ENCODE peak calls at places on chromosomes 11 and 22, in six cellular contexts. W, C, R, E, D and H are unnamed samples.

GRCh38 chr22:18035740-18036139 is 11.4 kb upstream of the MICAL3 start:
- DNase-seq in W (peak; percentile 46), C (no peak), R (no peak), E (no peak), D (no peak), H (no peak)

GRCh38 chr11:16832193-16832539 is 93.7 kb downstream of the C11orf58 start:
- DNase-seq in W (no peak), C (no peak), R (no peak), E (no peak), D (no peak), H (no peak)

GRCh38 chr22:37639070-37639760 is at the start of gene SH3BP1:
- DNase-seq in W (peak; percentile 53), C (peak; percentile 59), R (no peak), E (peak; percentile 55), D (peak; percentile 48), H (no peak)

GRCh38 chr11:71446942-71447688 is 1.1 kb downstream of the DHCR7 start:
- DNase-seq in W (peak; percentile 85), C (no peak), R (peak; percentile 39), E (no peak), D (no peak), H (peak; percentile 51)

GRCh38 chr22:46763051-46763705 is 728 bp downstream of the TBC1D22A start:
- DNase-seq in W (peak; percentile 56), C (peak; percentile 62), R (no peak), E (peak; percentile 32), D (no peak), H (no peak)

GRCh38 chr11:120546312-120547205 is 35.0 kb downstream of the GRIK4 start:
- DNase-seq in W (peak; percentile 95), C (no peak), R (peak; percentile 73), E (no peak), D (no peak), H (no peak)

GRCh38 chr11:5605849-5606248 is 9.4 kb downstream of the TRIM6 start:
- DNase-seq in W (peak; percentile 84), C (no peak), R (no peak), E (no peak), D (no peak), H (no peak)

GRCh38 chr22:18999416-18999815 is 63.3 kb upstream of the PRODH start:
- DNase-seq in W (no peak), C (no peak), R (no peak), E (no peak), D (no peak), H (no peak)

GRCh38 chr22:35037089-35037488 is 28.9 kb upstream of the ISX start:
- DNase-seq in W (no peak), C (no peak), R (no peak), E (no peak), D (no peak), H (no peak)

GRCh38 chr11:63765688-63766241 is 2.8 kb downstream of the ZFTA start:
- DNase-seq in W (no peak), C (no peak), R (no peak), E (no peak), D (no peak), H (no peak)

GRCh38 chr11:19651654-19652053 is 61.0 kb upstream of the NAV2 start:
- DNase-seq in W (no peak), C (no peak), R (no peak), E (no peak), D (no peak), H (no peak)

GRCh38 chr22:17741866-17742527 is 32.3 kb downstream of the BID start:
- DNase-seq in W (no peak), C (no peak), R (no peak), E (no peak), D (no peak), H (no peak)

GRCh38 chr11:135033545-135033944 is 621.5 kb upstream of the B3GAT1 start:
- DNase-seq in W (peak; percentile 1), C (no peak), R (no peak), E (no peak), D (no peak), H (no peak)

GRCh38 chr11:110098645-110099044 is 5.5 kb downstream of the ZC3H12C start:
- DNase-seq in W (no peak), C (no peak), R (no peak), E (no peak), D (no peak), H (no peak)

GRCh38 chr11:84800755-84801346 is 826.3 kb downstream of the DLG2 start:
- DNase-seq in W (peak; percentile 9), C (no peak), R (no peak), E (no peak), D (no peak), H (no peak)

GRCh38 chr22:20551805-20552449 is 44.5 kb downstream of the MED15 start:
- DNase-seq in W (peak; percentile 19), C (peak; percentile 47), R (no peak), E (peak; percentile 47), D (no peak), H (no peak)

GRCh38 chr11:3161309-3161708 is 3.8 kb downstream of the OSBPL5 start:
- DNase-seq in W (no peak), C (no peak), R (no peak), E (no peak), D (no peak), H (no peak)

GRCh38 chr22:42991010-42991651 is 23.8 kb downstream of the PACSIN2 start:
- DNase-seq in W (peak; percentile 57), C (no peak), R (no peak), E (no peak), D (no peak), H (no peak)

GRCh38 chr11:44574620-44575287 is 9.3 kb downstream of the CD82 start:
- DNase-seq in W (peak; percentile 92), C (no peak), R (no peak), E (no peak), D (no peak), H (no peak)

GRCh38 chr11:65625628-65626342 is 10.2 kb downstream of the PCNX3 start:
- DNase-seq in W (peak; percentile 50), C (peak; percentile 59), R (peak; percentile 57), E (peak; percentile 60), D (peak; percentile 42), H (no peak)